ENCODE peak calls at places on chromosome 19, in eight cellular contexts. U, M, Q, Y, L, S, X and F are unnamed samples.

GRCh38 chr19:2663920-2664571 is 38.4 kb downstream of the GNG7 start:
- DNase-seq in S (no peak), U (no peak), Y (no peak), Q (no peak), X (no peak), L (no peak), M (no peak), F (no peak)

GRCh38 chr19:19911150-19911549 is 10.4 kb downstream of the ZNF93 start:
- DNase-seq in U (no peak), X (no peak), Y (no peak), M (peak; percentile 2), L (no peak), S (no peak), Q (no peak), F (no peak)

GRCh38 chr19:35665604-35666003 is 713 bp upstream of the UPK1A start:
- DNase-seq in X (no peak), S (no peak), L (no peak), Q (no peak), U (no peak), M (no peak), Y (no peak), F (no peak)

GRCh38 chr19:42576241-42576640 is 18.5 kb downstream of the CEACAM8 start:
- DNase-seq in M (no peak), L (no peak), U (no peak), Q (no peak), S (no peak), Y (no peak), X (no peak), F (no peak)

GRCh38 chr19:46813570-46814358 is 25.4 kb upstream of the SLC1A5 start:
- DNase-seq in L (no peak), Y (no peak), U (peak; percentile 48), M (no peak), X (no peak), Q (no peak), S (peak; percentile 78), F (no peak)

GRCh38 chr19:42628411-42629135 is 33.8 kb upstream of the CEACAM8 start:
- DNase-seq in M (no peak), U (no peak), L (no peak), Q (no peak), Y (no peak), X (peak; percentile 12), S (no peak), F (no peak)

GRCh38 chr19:51571599-51571998 is 516 bp downstream of the ZNF175 start:
- DNase-seq in Y (no peak), X (no peak), L (no peak), S (no peak), Q (peak; percentile 2), M (no peak), U (no peak), F (no peak)

GRCh38 chr19:2010135-2010668 is 5.3 kb downstream of the BTBD2 start:
- DNase-seq in L (no peak), S (no peak), Y (no peak), U (no peak), X (no peak), M (no peak), Q (no peak), F (no peak)

GRCh38 chr19:22634450-22634827 is 315 bp downstream of the ZNF492 start:
- DNase-seq in Y (no peak), U (no peak), X (no peak), L (no peak), S (no peak), M (no peak), Q (no peak), F (no peak)